ENCODE peak calls at places on chromosomes 13 and 19, in five cellular contexts. M is D721Med, I is GM12865, J is fibroblast of lung, L is PC-9. Z is an unnamed sample.

GRCh38 chr19:1871140-1871597 is 7.8 kb upstream of the KLF16 start:
- DNase-seq in M (no peak), I (no peak), J (no peak), L (no peak), Z (no peak)

GRCh38 chr13:114101325-114101821 is 31.1 kb downstream of the RASA3 start:
- DNase-seq in M (no peak), I (no peak), J (peak; percentile 15), L (no peak), Z (no peak)

GRCh38 chr19:55625004-55625326 is 599 bp upstream of the ZNF784 start:
- DNase-seq in M (no peak), I (no peak), J (no peak), L (no peak), Z (no peak)

GRCh38 chr19:48695743-48696352 is at the start of gene FUT2:
- DNase-seq in M (no peak), I (no peak), J (no peak), L (no peak), Z (no peak)

GRCh38 chr13:50012396-50013169 is 2.7 kb upstream of the KCNRG start:
- DNase-seq in M (no peak), I (no peak), J (no peak), L (no peak), Z (no peak)

GRCh38 chr19:48417436-48417835 is 24.0 kb downstream of the GRIN2D start:
- DNase-seq in M (no peak), I (no peak), J (no peak), L (no peak), Z (no peak)

GRCh38 chr19:55113570-55114039 is 3.8 kb downstream of the PPP1R12C start:
- DNase-seq in M (no peak), I (no peak), J (peak; percentile 83), L (no peak), Z (no peak)

GRCh38 chr19:37991841-37992248 is 84.8 kb downstream of the SIPA1L3 start:
- DNase-seq in M (no peak), I (no peak), J (peak; percentile 54), L (peak; percentile 71), Z (no peak)

GRCh38 chr19:47049307-47049700 is 880 bp upstream of the TMEM160 start:
- DNase-seq in M (no peak), I (no peak), J (peak; percentile 74), L (peak; percentile 77), Z (no peak)

GRCh38 chr13:87677043-87677333 is 5.8 kb downstream of the SLITRK5 start:
- DNase-seq in M (no peak), I (no peak), J (no peak), L (no peak), Z (peak; percentile 15)

GRCh38 chr13:74641586-74641985 is 507.4 kb upstream of the KLF12 start:
- DNase-seq in M (no peak), I (no peak), J (peak; percentile 84), L (no peak), Z (no peak)

GRCh38 chr19:10454267-10454666 is 33.9 kb downstream of the PDE4A start:
- DNase-seq in M (peak; percentile 68), I (no peak), J (no peak), L (no peak), Z (no peak)

GRCh38 chr13:59203855-59204254 is 959.9 kb downstream of the DIAPH3 start:
- DNase-seq in M (no peak), I (no peak), J (no peak), L (no peak), Z (no peak)

GRCh38 chr19:11453468-11454341 is 18.3 kb downstream of the PRKCSH start:
- DNase-seq in M (peak; percentile 24), I (peak; percentile 71), J (no peak), L (no peak), Z (peak; percentile 74)

GRCh38 chr13:92843549-92843948 is 383.1 kb upstream of the GPC6 start:
- DNase-seq in M (no peak), I (peak; percentile 26), J (peak; percentile 87), L (no peak), Z (no peak)

GRCh38 chr19:44303976-44304568 is 753 bp downstream of the ZNF235 start:
- DNase-seq in M (no peak), I (peak; percentile 3), J (peak; percentile 46), L (no peak), Z (peak; percentile 31)

GRCh38 chr13:88068975-88069374 is 397.8 kb downstream of the SLITRK5 start:
- DNase-seq in M (no peak), I (peak; percentile 3), J (no peak), L (no peak), Z (no peak)

GRCh38 chr13:81377926-81378325 is 1037.0 kb upstream of the SPRY2 start:
- DNase-seq in M (no peak), I (no peak), J (peak; percentile 0), L (no peak), Z (no peak)

GRCh38 chr19:55082023-55082851 is 6.6 kb downstream of the EPS8L1 start:
- DNase-seq in M (peak; percentile 73), I (peak; percentile 52), J (peak; percentile 34), L (peak; percentile 35), Z (peak; percentile 86)

GRCh38 chr19:6105444-6105843 is 4.9 kb downstream of the RFX2 start:
- DNase-seq in M (no peak), I (no peak), J (no peak), L (no peak), Z (no peak)

GRCh38 chr19:11944656-11945055 is 19.7 kb downstream of the ZNF700 start:
- DNase-seq in M (no peak), I (no peak), J (no peak), L (no peak), Z (no peak)

GRCh38 chr19:15249912-15250634 is 17.8 kb upstream of the EPHX3 start:
- DNase-seq in M (no peak), I (no peak), J (peak; percentile 92), L (no peak), Z (no peak)

GRCh38 chr13:98938801-98939200 is 39.1 kb downstream of the DOCK9 start:
- DNase-seq in M (no peak), I (no peak), J (peak; percentile 23), L (no peak), Z (no peak)

GRCh38 chr13:45198924-45199323 is 1.9 kb downstream of the KCTD4 start:
- DNase-seq in M (no peak), I (no peak), J (no peak), L (no peak), Z (no peak)

DNA sequence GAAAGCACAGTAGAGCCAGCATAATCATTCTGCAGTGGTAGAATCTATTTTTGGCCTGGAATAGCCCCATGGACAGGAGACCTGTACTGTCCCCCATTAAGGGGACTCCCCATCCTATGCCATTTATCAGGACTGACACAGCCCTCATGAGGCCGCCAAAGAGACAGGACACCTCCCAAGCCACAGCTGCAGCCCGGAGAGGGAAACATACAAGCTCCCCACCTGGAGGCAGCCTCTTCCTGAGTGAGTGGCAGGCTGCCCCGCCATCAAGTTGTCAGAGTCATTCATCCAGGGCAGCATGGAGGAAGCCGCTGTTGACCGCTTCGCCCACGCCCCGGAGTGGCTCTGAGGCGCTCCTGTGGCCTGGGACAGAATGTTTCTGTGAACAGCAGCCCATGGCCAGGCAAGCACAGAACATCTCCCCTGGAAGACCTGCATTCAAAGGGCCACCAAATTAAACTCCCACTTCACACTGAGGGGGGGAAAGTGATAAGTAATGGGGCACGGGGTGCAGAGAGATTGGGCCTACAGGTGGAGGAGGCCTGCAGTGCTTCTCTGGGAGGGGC is 111.3 kb downstream of the ZDHHC20 start:
- DNase-seq in M (no peak), I (no peak), J (no peak), L (no peak), Z (no peak)
- TF ChIP-seq CTCF in M (no peak), I (no peak), J (no peak), L (no peak), Z (no peak)

GRCh38 chr19:18306903-18307681 is 15.8 kb downstream of the LSM4 start:
- DNase-seq in M (no peak), I (peak; percentile 49), J (no peak), L (no peak), Z (no peak)
- TF ChIP-seq CTCF in M (no peak), I (no peak), J (no peak), L (no peak), Z (no peak)

DNA sequence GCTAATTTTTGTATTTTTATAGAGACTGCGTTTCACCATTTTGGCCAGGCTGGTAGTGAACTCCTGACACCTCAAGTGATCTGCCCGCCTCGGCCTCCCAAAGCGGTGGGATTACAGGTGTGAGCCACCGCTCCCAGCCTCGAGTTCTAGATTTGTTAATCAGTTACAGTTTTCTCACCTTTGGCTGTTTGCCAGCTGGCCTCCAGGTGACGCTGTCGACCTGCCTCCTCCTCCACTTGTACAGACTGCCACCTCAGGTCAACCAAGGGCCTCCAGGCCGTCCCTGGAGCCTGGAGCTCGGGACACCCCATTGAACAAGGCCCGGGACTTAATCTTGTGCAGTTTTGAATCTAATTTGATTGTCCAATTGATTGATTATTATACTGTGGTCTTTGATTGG is 45.5 kb downstream of the IER2 start:
- DNase-seq in M (no peak), I (peak; percentile 88), J (no peak), L (peak; percentile 41), Z (peak; percentile 65)
- TF ChIP-seq CTCF in M (no peak), I (peak; percentile 77), J (no peak), L (peak; percentile 50), Z (peak; percentile 78)

GRCh38 chr13:32032780-32033179 is 1.2 kb downstream of the FRY start:
- DNase-seq in M (no peak), I (no peak), J (no peak), L (no peak), Z (no peak)

GRCh38 chr13:32031815-32032345 is 306 bp downstream of the FRY start:
- DNase-seq in M (no peak), I (no peak), J (no peak), L (no peak), Z (no peak)

GRCh38 chr13:32036131-32036695 is 4.6 kb downstream of the FRY start:
- DNase-seq in M (no peak), I (no peak), J (no peak), L (no peak), Z (no peak)

GRCh38 chr13:32035701-32036100 is 4.1 kb downstream of the FRY start:
- DNase-seq in M (no peak), I (no peak), J (no peak), L (peak; percentile 70), Z (no peak)

GRCh38 chr13:32033744-32034143 is 2.2 kb downstream of the FRY start:
- DNase-seq in M (no peak), I (no peak), J (no peak), L (peak; percentile 77), Z (no peak)
- TF ChIP-seq CTCF in M (no peak), I (no peak), J (no peak), L (no peak), Z (no peak)